ENCODE peak calls at places on chromosomes 13 and 19, in seven cellular contexts. S, I, Z, H, W, G and C are unnamed samples.
A peak's percentile ranks its signal among the peaks of the same experiment; 100 is the strongest.

GRCh38 chr19:2176336-2176994 is 12.7 kb downstream of the DOT1L start:
- DNase-seq in S (no peak), I (no peak), Z (no peak), H (no peak), W (no peak), G (no peak), C (no peak)

GRCh38 chr13:91647361-91647970 is 249.0 kb downstream of the GPC5 start:
- DNase-seq in S (no peak), I (no peak), Z (peak; percentile 26), H (peak; percentile 92), W (no peak), G (peak; percentile 0), C (no peak)

GRCh38 chr13:21015284-21015683 is 46.1 kb downstream of the LATS2 start:
- DNase-seq in S (no peak), I (no peak), Z (no peak), H (no peak), W (no peak), G (no peak), C (no peak)

GRCh38 chr19:12789904-12790619 is 1.2 kb upstream of the JUNB start:
- DNase-seq in S (peak; percentile 99), I (peak; percentile 90), Z (peak; percentile 98), H (peak; percentile 98), W (peak; percentile 99), G (peak; percentile 96), C (no peak)

GRCh38 chr19:41927810-41928192 is 448 bp downstream of the ERFL start:
- DNase-seq in S (no peak), I (no peak), Z (no peak), H (peak; percentile 71), W (no peak), G (no peak), C (no peak)

GRCh38 chr19:3121396-3121795 is 14.4 kb upstream of the GNA15 start:
- DNase-seq in S (no peak), I (no peak), Z (peak; percentile 22), H (no peak), W (no peak), G (no peak), C (no peak)

GRCh38 chr19:1853295-1854031 is 5.2 kb upstream of the REXO1 start:
- DNase-seq in S (peak; percentile 75), I (peak; percentile 85), Z (peak; percentile 87), H (peak; percentile 96), W (peak; percentile 89), G (peak; percentile 80), C (no peak)

GRCh38 chr19:34209726-34210125 is 37.4 kb downstream of the LSM14A start:
- DNase-seq in S (no peak), I (no peak), Z (no peak), H (no peak), W (no peak), G (no peak), C (no peak)

GRCh38 chr13:37409756-37410155 is 188.8 kb downstream of the POSTN start:
- DNase-seq in S (no peak), I (no peak), Z (no peak), H (no peak), W (no peak), G (no peak), C (no peak)

GRCh38 chr19:13234518-13234917 is 84.3 kb downstream of the IER2 start:
- DNase-seq in S (peak; percentile 51), I (no peak), Z (no peak), H (peak; percentile 87), W (peak; percentile 58), G (peak; percentile 52), C (no peak)

GRCh38 chr19:15456871-15457700 is 7.3 kb downstream of the RASAL3 start:
- DNase-seq in S (no peak), I (no peak), Z (no peak), H (peak; percentile 98), W (no peak), G (no peak), C (no peak)

GRCh38 chr19:4581381-4582111 is 22.1 kb upstream of the SEMA6B start:
- DNase-seq in S (no peak), I (no peak), Z (no peak), H (peak; percentile 88), W (no peak), G (no peak), C (no peak)

GRCh38 chr19:6767081-6767356 is 216 bp downstream of the SH2D3A start:
- DNase-seq in S (no peak), I (no peak), Z (no peak), H (no peak), W (no peak), G (no peak), C (no peak)

GRCh38 chr13:19153782-19154450 is 27.7 kb downstream of the TUBA3C start:
- DNase-seq in S (no peak), I (no peak), Z (no peak), H (no peak), W (no peak), G (no peak), C (no peak)

GRCh38 chr19:33689886-33690285 is 68.1 kb downstream of the CHST8 start:
- DNase-seq in S (no peak), I (no peak), Z (no peak), H (no peak), W (no peak), G (no peak), C (no peak)

GRCh38 chr19:56400485-56400884 is 3.6 kb upstream of the ZNF583 start:
- DNase-seq in S (no peak), I (no peak), Z (no peak), H (no peak), W (no peak), G (no peak), C (no peak)

GRCh38 chr13:58884353-58884752 is 1252.8 kb downstream of the PCDH17 start:
- DNase-seq in S (no peak), I (no peak), Z (no peak), H (peak; percentile 57), W (no peak), G (no peak), C (no peak)

GRCh38 chr19:17294051-17294891 is 9.0 kb downstream of the ABHD8 start:
- DNase-seq in S (no peak), I (no peak), Z (peak; percentile 60), H (peak; percentile 96), W (peak; percentile 39), G (no peak), C (no peak)

GRCh38 chr19:55172741-55173140 is 6.3 kb upstream of the DNAAF3 start:
- DNase-seq in S (no peak), I (no peak), Z (no peak), H (peak; percentile 55), W (no peak), G (peak; percentile 32), C (no peak)

GRCh38 chr13:31670831-31671617 is 68.3 kb upstream of the RXFP2 start:
- DNase-seq in S (no peak), I (no peak), Z (no peak), H (no peak), W (no peak), G (no peak), C (no peak)

GRCh38 chr13:59250276-59250990 is 913.3 kb downstream of the DIAPH3 start:
- DNase-seq in S (no peak), I (no peak), Z (no peak), H (no peak), W (no peak), G (no peak), C (no peak)

GRCh38 chr13:109387438-109387837 is 398.9 kb downstream of the IRS2 start:
- DNase-seq in S (no peak), I (no peak), Z (no peak), H (no peak), W (no peak), G (no peak), C (no peak)